ENCODE peak calls at places on chromosome 12, in ten cellular contexts. Y is DMS153, Z is endothelial cell, T is adipocyte, I is stomach, L is body of pancreas, P is NCI-H1417, A is NAMALWA, H is adrenal gland, M is GM12891. D is an unnamed sample.
A peak's percentile ranks its signal among the peaks of the same experiment; 100 is the strongest.

GRCh38 chr12:90235642-90236041 is 527.0 kb upstream of the ATP2B1 start:
- DNase-seq in I (no peak), M (no peak), P (no peak), T (peak; percentile 25), L (no peak), Y (no peak), Z (no peak), A (no peak), H (no peak), D (no peak)

GRCh38 chr12:98582093-98582492 is 11.4 kb upstream of the SLC25A3 start:
- DNase-seq in Z (no peak), A (no peak), M (no peak), P (no peak), Y (no peak), H (no peak), I (no peak), T (peak; percentile 18), L (no peak), D (no peak)

GRCh38 chr12:20641127-20641526 is 54.0 kb upstream of the SLCO1C1 start:
- DNase-seq in I (no peak), T (no peak), M (no peak), A (no peak), Z (no peak), P (no peak), Y (no peak), L (no peak), H (no peak), D (no peak)

GRCh38 chr12:26853303-26854027 is 20.5 kb upstream of the ITPR2 start:
- DNase-seq in P (peak; percentile 76), Y (peak; percentile 45), A (peak; percentile 86), I (peak; percentile 75), M (no peak), L (peak; percentile 84), T (peak; percentile 85), H (peak; percentile 53), Z (peak; percentile 67), D (peak; percentile 62)

GRCh38 chr12:107565551-107565950 is 120.0 kb upstream of the PWP1 start:
- DNase-seq in L (no peak), A (no peak), H (no peak), I (no peak), T (no peak), P (no peak), Y (no peak), M (no peak), Z (no peak), D (no peak)

GRCh38 chr12:19031032-19031431 is 98.5 kb upstream of the PLEKHA5 start:
- DNase-seq in T (peak; percentile 80), P (no peak), Y (no peak), L (no peak), A (no peak), H (no peak), I (no peak), M (no peak), Z (no peak), D (peak; percentile 89)

GRCh38 chr12:117100251-117100650 is 1.0 kb upstream of the TESC start:
- DNase-seq in T (peak; percentile 42), M (no peak), P (peak; percentile 33), A (peak; percentile 15), L (peak; percentile 49), Z (no peak), I (no peak), Y (no peak), H (no peak), D (peak; percentile 26)

GRCh38 chr12:123767613-123768012 is 5.5 kb downstream of the DNAH10 start:
- DNase-seq in Y (no peak), P (no peak), T (no peak), L (no peak), H (no peak), Z (no peak), M (peak; percentile 29), A (no peak), I (no peak), D (no peak)

GRCh38 chr12:48717252-48717695 is 767 bp upstream of the CCNT1 start:
- DNase-seq in A (peak; percentile 43), T (peak; percentile 23), M (peak; percentile 28), I (no peak), Y (no peak), Z (no peak), P (peak; percentile 79), H (no peak), L (no peak), D (peak; percentile 27)

GRCh38 chr12:122523280-122523679 is 3.5 kb downstream of the RSRC2 start:
- DNase-seq in P (no peak), M (no peak), Z (no peak), Y (no peak), I (no peak), A (no peak), H (peak; percentile 41), L (peak; percentile 19), T (peak; percentile 68), D (peak; percentile 80)

GRCh38 chr12:113334786-113335539 is at the start of gene SLC8B1:
- DNase-seq in A (peak; percentile 84), P (peak; percentile 82), Z (peak; percentile 95), M (peak; percentile 90), L (peak; percentile 90), Y (peak; percentile 36), I (peak; percentile 94), T (peak; percentile 95), H (peak; percentile 90), D (peak; percentile 81)

GRCh38 chr12:57603758-57604453 is 718 bp upstream of the DTX3 start:
- DNase-seq in T (peak; percentile 52), H (peak; percentile 73), Y (no peak), P (peak; percentile 56), Z (no peak), A (no peak), I (no peak), L (peak; percentile 45), M (no peak), D (no peak)

GRCh38 chr12:111412830-111413441 is 7.2 kb downstream of the SH2B3 start:
- DNase-seq in A (no peak), M (no peak), T (no peak), L (no peak), I (no peak), Z (no peak), P (no peak), Y (no peak), H (no peak), D (no peak)

GRCh38 chr12:4817813-4818212 is 91.9 kb upstream of the KCNA1 start:
- DNase-seq in I (no peak), T (no peak), P (peak; percentile 89), Z (no peak), M (no peak), A (peak; percentile 63), L (peak; percentile 23), H (no peak), Y (peak; percentile 36), D (no peak)

GRCh38 chr12:19799886-19800602 is 360.8 kb downstream of the AEBP2 start:
- DNase-seq in A (no peak), L (no peak), M (no peak), I (no peak), H (no peak), T (no peak), Y (no peak), Z (no peak), P (no peak), D (no peak)